ENCODE peak calls at places on chromosomes 11 and 22, in seven cellular contexts. I is NCI-H1105 treated with DMSO at 0.1 percent for 48 hours; Z is GM03348; D is AG10803; H is neural progenitor cell; C is stimulated activated CD8-positive, alpha-beta memory T cell treated with anti-CD3 and anti-CD28 coated beads, Interleukin-2, amount 100 ng/mL, for 48 hours; E is EL. F is an unnamed sample.

GRCh38 chr11:15874699-15875098 is 481.6 kb downstream of the SOX6 start:
- DNase-seq in H (no peak), D (no peak), Z (no peak), I (no peak), C (no peak), E (no peak), F (no peak)

GRCh38 chr11:42265072-42265471 is 805.6 kb upstream of the LRRC4C start:
- DNase-seq in H (no peak), D (no peak), E (no peak), Z (no peak), I (no peak), C (no peak), F (no peak)

GRCh38 chr22:31044262-31044861 is 36.8 kb upstream of the SMTN start:
- DNase-seq in C (no peak), I (no peak), D (peak; percentile 47), H (no peak), E (no peak), Z (no peak), F (no peak)

GRCh38 chr22:50600541-50600940 is at the start of gene MAPK8IP2:
- DNase-seq in H (peak; percentile 65), E (no peak), Z (peak; percentile 44), C (no peak), D (no peak), I (peak; percentile 35), F (no peak)

GRCh38 chr11:2721163-2721935 is 21.6 kb upstream of the KCNQ1OT1 start:
- DNase-seq in E (no peak), C (no peak), Z (no peak), I (no peak), D (no peak), H (peak; percentile 96), F (no peak)

GRCh38 chr11:20161230-20161918 is 1.1 kb upstream of the DBX1 start:
- DNase-seq in H (peak; percentile 68), Z (no peak), D (no peak), I (no peak), C (no peak), E (peak; percentile 45), F (no peak)

GRCh38 chr11:88402192-88402715 is 64.7 kb upstream of the CTSC start:
- DNase-seq in D (peak; percentile 89), Z (peak; percentile 34), E (peak; percentile 88), I (no peak), H (peak; percentile 7), C (no peak), F (no peak)

GRCh38 chr11:113506893-113507292 is 31.7 kb upstream of the DRD2 start:
- DNase-seq in C (no peak), D (peak; percentile 1), Z (no peak), H (no peak), E (no peak), I (no peak), F (no peak)

GRCh38 chr11:116993599-116993998 is 104.6 kb downstream of the SIK3 start:
- DNase-seq in Z (no peak), C (no peak), H (peak; percentile 68), E (no peak), D (peak; percentile 29), I (no peak), F (no peak)

GRCh38 chr22:43446881-43447280 is 35.1 kb downstream of the MPPED1 start:
- DNase-seq in H (no peak), C (no peak), D (no peak), I (peak; percentile 88), E (no peak), Z (no peak), F (no peak)

GRCh38 chr22:46007848-46008261 is 30.9 kb upstream of the WNT7B start:
- DNase-seq in C (no peak), H (no peak), E (peak; percentile 98), D (peak; percentile 96), Z (peak; percentile 95), I (no peak), F (peak; percentile 91)

GRCh38 chr11:125514336-125515101 is 18.5 kb upstream of the FEZ1 start:
- DNase-seq in D (peak; percentile 29), I (no peak), E (peak; percentile 32), H (no peak), Z (no peak), C (peak; percentile 38), F (no peak)

GRCh38 chr11:46348986-46349401 is 1.7 kb downstream of the DGKZ start:
- DNase-seq in C (no peak), I (no peak), E (no peak), H (no peak), D (no peak), Z (no peak), F (no peak)

GRCh38 chr22:35705141-35705540 is 12.5 kb upstream of the APOL5 start:
- DNase-seq in C (no peak), Z (peak; percentile 73), E (peak; percentile 89), D (peak; percentile 71), I (no peak), H (no peak), F (no peak)

GRCh38 chr11:16902182-16902581 is 112.0 kb downstream of the PLEKHA7 start:
- DNase-seq in Z (no peak), D (no peak), C (no peak), I (no peak), E (no peak), H (no peak), F (peak; percentile 32)

GRCh38 chr11:35593143-35593542 is 25.1 kb upstream of the FJX1 start:
- DNase-seq in I (no peak), C (no peak), Z (peak; percentile 87), D (peak; percentile 99), E (peak; percentile 97), H (no peak), F (no peak)

GRCh38 chr11:70901951-70902521 is 350.3 kb downstream of the SHANK2 start:
- DNase-seq in C (no peak), E (no peak), H (no peak), D (no peak), Z (no peak), I (no peak), F (peak; percentile 8)

GRCh38 chr11:132058211-132058772 is 687.9 kb downstream of the NTM start:
- DNase-seq in H (no peak), C (no peak), I (no peak), Z (no peak), D (peak; percentile 50), E (peak; percentile 41), F (no peak)